ENCODE peak calls at places on chromosomes 5 and 9, in eight cellular contexts. N, F, H, J, D, S, B and L are unnamed samples.

GRCh38 chr9:98743329-98743728 is 34.6 kb upstream of the GABBR2 start:
- DNase-seq in N (no peak), F (no peak), H (no peak), J (no peak), D (no peak), S (no peak), B (no peak), L (no peak)

GRCh38 chr9:79667716-79668458 is 96.1 kb downstream of the TLE4 start:
- DNase-seq in N (no peak), F (no peak), H (no peak), J (no peak), D (no peak), S (peak; percentile 25), B (no peak), L (no peak)

GRCh38 chr9:21331676-21332402 is 3.4 kb downstream of the KLHL9 start:
- DNase-seq in N (no peak), F (no peak), H (no peak), J (no peak), D (no peak), S (no peak), B (no peak), L (no peak)

GRCh38 chr5:56649569-56649968 is 165.8 kb upstream of the MAP3K1 start:
- DNase-seq in N (no peak), F (no peak), H (no peak), J (no peak), D (peak; percentile 40), S (no peak), B (no peak), L (no peak)

GRCh38 chr9:108671794-108672193 is 184.0 kb downstream of the ACTL7B start:
- DNase-seq in N (no peak), F (no peak), H (no peak), J (no peak), D (no peak), S (no peak), B (no peak), L (no peak)

GRCh38 chr5:3320317-3320865 is 275.2 kb upstream of the IRX1 start:
- DNase-seq in N (no peak), F (no peak), H (no peak), J (no peak), D (no peak), S (no peak), B (no peak), L (no peak)

GRCh38 chr9:38284768-38285080 is 107.8 kb upstream of the ALDH1B1 start:
- DNase-seq in N (no peak), F (no peak), H (no peak), J (no peak), D (peak; percentile 44), S (no peak), B (no peak), L (no peak)

GRCh38 chr5:132883261-132883834 is 9.9 kb downstream of the LEAP2 start:
- DNase-seq in N (peak; percentile 69), F (peak; percentile 18), H (no peak), J (no peak), D (peak; percentile 83), S (peak; percentile 60), B (peak; percentile 18), L (peak; percentile 43)

GRCh38 chr9:131657890-131658752 is 81.8 kb downstream of the RAPGEF1 start:
- DNase-seq in N (peak; percentile 56), F (no peak), H (no peak), J (no peak), D (no peak), S (peak; percentile 64), B (peak; percentile 50), L (no peak)

GRCh38 chr5:34986965-34987364 is 57.6 kb downstream of the DNAJC21 start:
- DNase-seq in N (no peak), F (no peak), H (no peak), J (no peak), D (no peak), S (no peak), B (no peak), L (no peak)

GRCh38 chr9:121577201-121577600 is 74.2 kb upstream of the DAB2IP start:
- DNase-seq in N (no peak), F (no peak), H (no peak), J (no peak), D (no peak), S (no peak), B (no peak), L (peak; percentile 36)